ENCODE peak calls at places on chromosome 3, in six cellular contexts. V, C, L, R, A and J are unnamed samples.

GRCh38 chr3:188890572-188891270 is 281.1 kb upstream of the TPRG1 start:
- DNase-seq in V (no peak), A (no peak), C (no peak), R (no peak), L (no peak), J (no peak)

GRCh38 chr3:145673790-145674189 is 487.2 kb downstream of the PLOD2 start:
- DNase-seq in C (no peak), L (no peak), V (no peak), A (no peak), R (no peak), J (no peak)

GRCh38 chr3:14773691-14774128 is 45.1 kb upstream of the FGD5 start:
- DNase-seq in C (no peak), R (no peak), A (no peak), V (no peak), L (no peak), J (no peak)

GRCh38 chr3:132777171-132777570 is 55.0 kb upstream of the NPHP3 start:
- DNase-seq in V (no peak), L (no peak), R (no peak), A (no peak), C (no peak), J (no peak)

GRCh38 chr3:172102123-172102882 is 62.9 kb downstream of the FNDC3B start:
- DNase-seq in R (no peak), V (no peak), C (no peak), L (no peak), A (no peak), J (no peak)

GRCh38 chr3:57130426-57131209 is 34.5 kb downstream of the IL17RD start:
- DNase-seq in C (no peak), R (peak; percentile 99), L (no peak), V (peak; percentile 99), A (no peak), J (no peak)

GRCh38 chr3:50444213-50444612 is 59.2 kb downstream of the CACNA2D2 start:
- DNase-seq in R (no peak), C (no peak), A (no peak), V (no peak), L (no peak), J (no peak)

GRCh38 chr3:123623346-123623880 is 38.6 kb upstream of the HACD2 start:
- DNase-seq in C (no peak), R (no peak), A (no peak), V (no peak), L (no peak), J (no peak)

GRCh38 chr3:52128118-52128683 is 26.0 kb downstream of the POC1A start:
- DNase-seq in A (no peak), C (peak; percentile 87), L (peak; percentile 84), R (no peak), V (peak; percentile 13), J (peak; percentile 87)

GRCh38 chr3:12796171-12797123 is at the start of gene CAND2:
- DNase-seq in L (no peak), A (no peak), V (no peak), R (no peak), C (no peak), J (peak; percentile 86)

GRCh38 chr3:12797892-12798558 is 1.5 kb downstream of the CAND2 start:
- DNase-seq in C (no peak), L (no peak), A (no peak), R (no peak), V (no peak), J (no peak)

GRCh38 chr3:12799525-12800440 is 3.3 kb downstream of the CAND2 start:
- DNase-seq in A (no peak), V (no peak), C (no peak), L (no peak), R (no peak), J (no peak)

GRCh38 chr3:12797124-12797891 is 828 bp downstream of the CAND2 start:
- DNase-seq in V (no peak), A (no peak), R (no peak), C (no peak), L (no peak), J (no peak)

GRCh38 chr3:12798559-12799179 is 2.2 kb downstream of the CAND2 start:
- DNase-seq in A (no peak), L (no peak), V (no peak), C (no peak), R (no peak), J (no peak)
- TF ChIP-seq ZNF274 in A (no peak), L (no peak), V (no peak), C (no peak), R (no peak), J (no peak)

GRCh38 chr3:8736436-8736835 is 2.8 kb downstream of the CAV3 start:
- DNase-seq in R (no peak), C (no peak), V (no peak), A (no peak), L (no peak), J (no peak)

GRCh38 chr3:8734137-8734878 is 706 bp downstream of the CAV3 start:
- DNase-seq in L (no peak), R (no peak), C (no peak), V (no peak), A (no peak), J (no peak)

GRCh38 chr3:8733332-8734094 is at the start of gene CAV3:
- DNase-seq in L (no peak), A (no peak), C (no peak), V (no peak), R (no peak), J (no peak)

GRCh38 chr3:8737301-8737700 is 3.7 kb downstream of the CAV3 start:
- DNase-seq in V (no peak), C (no peak), A (no peak), L (no peak), R (no peak), J (no peak)

GRCh38 chr3:8734908-8735307 is 1.3 kb downstream of the CAV3 start:
- DNase-seq in R (no peak), L (no peak), C (no peak), A (no peak), V (no peak), J (no peak)
- TF ChIP-seq ZNF274 in R (no peak), L (no peak), C (no peak), A (no peak), V (no peak), J (no peak)

DNA sequence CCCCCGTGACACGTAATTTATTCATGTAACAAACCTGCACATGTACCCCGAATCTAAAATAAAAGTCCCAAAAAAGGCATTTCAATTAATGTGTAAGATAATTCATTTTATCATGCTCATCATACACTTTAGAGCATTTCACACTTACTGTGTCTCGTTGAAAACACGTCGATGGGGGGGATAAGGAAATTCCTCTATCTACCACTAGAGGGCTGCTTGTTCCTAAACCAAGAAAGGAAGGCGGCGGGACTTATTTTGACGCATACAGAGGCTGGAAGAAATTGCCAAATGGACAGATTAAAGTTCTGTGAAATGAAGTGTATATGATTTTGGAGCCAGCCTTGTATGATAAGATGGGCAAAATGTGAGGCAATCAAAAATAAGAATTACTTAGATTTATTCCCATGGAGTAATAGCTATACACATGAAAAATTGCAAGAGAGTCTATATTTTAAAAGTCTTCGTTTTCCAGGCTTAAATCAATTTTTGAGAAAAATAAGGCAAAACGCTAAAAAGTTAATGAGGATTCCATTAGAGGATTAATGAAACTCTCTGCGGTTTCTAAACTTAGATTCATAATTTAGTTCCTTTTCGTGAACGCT is 346.8 kb downstream of the CNTN3 start:
- DNase-seq in V (peak; percentile 54), A (no peak), R (peak; percentile 21), L (peak; percentile 40), C (no peak), J (peak; percentile 13)
- TF ChIP-seq ZNF274 in V (no peak), A (no peak), R (no peak), L (no peak), C (no peak), J (no peak)

DNA sequence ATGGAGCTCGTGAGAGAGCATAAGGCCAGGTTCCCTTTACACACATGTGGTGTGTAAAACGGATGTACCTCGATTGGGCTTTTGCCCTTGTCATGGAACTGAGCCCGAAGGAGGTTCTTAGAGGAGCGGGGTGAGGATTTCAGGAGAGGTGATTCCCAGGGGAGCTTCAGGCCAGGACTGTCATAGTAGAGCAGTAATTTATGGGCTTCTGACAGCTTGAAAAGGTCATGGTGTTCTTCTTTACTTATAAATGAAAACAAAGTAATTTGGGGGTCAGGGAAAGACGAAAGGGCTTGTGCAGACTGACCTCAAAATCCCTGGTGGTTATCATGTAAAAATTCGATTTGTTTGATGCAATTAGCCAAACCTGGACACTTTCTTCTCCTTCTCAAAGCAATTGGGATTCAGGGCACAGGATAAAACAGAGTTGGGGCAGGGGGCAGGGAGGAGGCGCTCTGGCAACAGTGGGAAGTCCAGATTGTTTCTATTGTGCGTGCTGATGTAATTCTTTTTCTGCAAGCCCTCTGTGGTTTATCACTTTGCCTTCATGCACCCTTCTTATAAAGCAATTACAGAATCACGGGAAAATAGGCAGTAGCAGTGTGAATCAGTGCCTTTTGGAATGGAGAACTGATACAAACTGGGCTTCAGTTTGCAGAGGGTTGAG is 51.1 kb downstream of the CACNA1D start:
- DNase-seq in A (no peak), R (no peak), C (no peak), L (no peak), V (no peak), J (no peak)
- TF ChIP-seq ZNF274 in A (no peak), R (no peak), C (no peak), L (no peak), V (no peak), J (no peak)